ENCODE peak calls at places on chromosomes 12 and 14, in ten cellular contexts. One of them, this sample, is unnamed.

GRCh38 chr14:92603309-92604257 is 90.0 kb downstream of the RIN3 start:
- DNase-seq in NCI-H345: peak
- DNase-seq in neuronal stem cell: peak
- DNase-seq in cardiac fibroblast: peak
- DNase-seq in stimulated activated CD8-positive, alpha-beta memory T cell treated with anti-CD3 and anti-CD28 coated beads, Interleukin-7, amount 100 ng/mL, for 1 hour: peak
- DNase-seq in SIG-M5: no peak
- DNase-seq in LHCN-M2: peak
- DNase-seq in activated CD4-positive, alpha-beta T cell treated with anti-CD3 and anti-CD28 coated beads, Interleukin-2, amount 50 U/mL, for 1 hour: peak
- DNase-seq in hypothalamus: peak
- DNase-seq in NCI-H1092 treated with DMSO at 0.1 percent for 48 hours: peak
- DNase-seq in this sample: peak

GRCh38 chr14:55398679-55399078 is 13.0 kb downstream of the ATG14 start:
- DNase-seq in NCI-H345: no peak
- DNase-seq in cardiac fibroblast: peak
- DNase-seq in NCI-H1092 treated with DMSO at 0.1 percent for 48 hours: no peak
- DNase-seq in stimulated activated CD8-positive, alpha-beta memory T cell treated with anti-CD3 and anti-CD28 coated beads, Interleukin-7, amount 100 ng/mL, for 1 hour: no peak
- DNase-seq in activated CD4-positive, alpha-beta T cell treated with anti-CD3 and anti-CD28 coated beads, Interleukin-2, amount 50 U/mL, for 1 hour: no peak
- DNase-seq in SIG-M5: no peak
- DNase-seq in LHCN-M2: peak
- DNase-seq in hypothalamus: no peak
- DNase-seq in neuronal stem cell: no peak
- DNase-seq in this sample: no peak

GRCh38 chr12:87871061-87871460 is 158.1 kb downstream of the C12orf50 start:
- DNase-seq in activated CD4-positive, alpha-beta T cell treated with anti-CD3 and anti-CD28 coated beads, Interleukin-2, amount 50 U/mL, for 1 hour: no peak
- DNase-seq in LHCN-M2: no peak
- DNase-seq in NCI-H1092 treated with DMSO at 0.1 percent for 48 hours: no peak
- DNase-seq in hypothalamus: no peak
- DNase-seq in NCI-H345: no peak
- DNase-seq in neuronal stem cell: no peak
- DNase-seq in cardiac fibroblast: no peak
- DNase-seq in stimulated activated CD8-positive, alpha-beta memory T cell treated with anti-CD3 and anti-CD28 coated beads, Interleukin-7, amount 100 ng/mL, for 1 hour: no peak
- DNase-seq in SIG-M5: no peak
- DNase-seq in this sample: peak

GRCh38 chr12:113934946-113935345 is 31.2 kb downstream of the RBM19 start:
- DNase-seq in activated CD4-positive, alpha-beta T cell treated with anti-CD3 and anti-CD28 coated beads, Interleukin-2, amount 50 U/mL, for 1 hour: no peak
- DNase-seq in SIG-M5: no peak
- DNase-seq in LHCN-M2: no peak
- DNase-seq in cardiac fibroblast: no peak
- DNase-seq in NCI-H1092 treated with DMSO at 0.1 percent for 48 hours: no peak
- DNase-seq in NCI-H345: no peak
- DNase-seq in neuronal stem cell: no peak
- DNase-seq in hypothalamus: no peak
- DNase-seq in stimulated activated CD8-positive, alpha-beta memory T cell treated with anti-CD3 and anti-CD28 coated beads, Interleukin-7, amount 100 ng/mL, for 1 hour: no peak
- DNase-seq in this sample: no peak

GRCh38 chr12:131950182-131950913 is 606 bp downstream of the EP400 start:
- DNase-seq in stimulated activated CD8-positive, alpha-beta memory T cell treated with anti-CD3 and anti-CD28 coated beads, Interleukin-7, amount 100 ng/mL, for 1 hour: peak
- DNase-seq in hypothalamus: no peak
- DNase-seq in SIG-M5: no peak
- DNase-seq in neuronal stem cell: no peak
- DNase-seq in cardiac fibroblast: no peak
- DNase-seq in activated CD4-positive, alpha-beta T cell treated with anti-CD3 and anti-CD28 coated beads, Interleukin-2, amount 50 U/mL, for 1 hour: no peak
- DNase-seq in NCI-H1092 treated with DMSO at 0.1 percent for 48 hours: peak
- DNase-seq in NCI-H345: peak
- DNase-seq in LHCN-M2: no peak
- DNase-seq in this sample: no peak

GRCh38 chr14:63011609-63012008 is 33.6 kb downstream of the KCNH5 start:
- DNase-seq in activated CD4-positive, alpha-beta T cell treated with anti-CD3 and anti-CD28 coated beads, Interleukin-2, amount 50 U/mL, for 1 hour: no peak
- DNase-seq in NCI-H345: no peak
- DNase-seq in neuronal stem cell: no peak
- DNase-seq in hypothalamus: no peak
- DNase-seq in cardiac fibroblast: no peak
- DNase-seq in NCI-H1092 treated with DMSO at 0.1 percent for 48 hours: no peak
- DNase-seq in SIG-M5: no peak
- DNase-seq in LHCN-M2: no peak
- DNase-seq in stimulated activated CD8-positive, alpha-beta memory T cell treated with anti-CD3 and anti-CD28 coated beads, Interleukin-7, amount 100 ng/mL, for 1 hour: no peak
- DNase-seq in this sample: no peak

GRCh38 chr12:5716221-5716620 is 228.8 kb downstream of the ANO2 start:
- DNase-seq in NCI-H1092 treated with DMSO at 0.1 percent for 48 hours: no peak
- DNase-seq in activated CD4-positive, alpha-beta T cell treated with anti-CD3 and anti-CD28 coated beads, Interleukin-2, amount 50 U/mL, for 1 hour: no peak
- DNase-seq in hypothalamus: no peak
- DNase-seq in SIG-M5: no peak
- DNase-seq in LHCN-M2: no peak
- DNase-seq in stimulated activated CD8-positive, alpha-beta memory T cell treated with anti-CD3 and anti-CD28 coated beads, Interleukin-7, amount 100 ng/mL, for 1 hour: no peak
- DNase-seq in neuronal stem cell: no peak
- DNase-seq in cardiac fibroblast: no peak
- DNase-seq in NCI-H345: no peak
- DNase-seq in this sample: no peak

GRCh38 chr12:5442251-5443006 is 10.5 kb downstream of the NTF3 start:
- DNase-seq in NCI-H345: peak
- DNase-seq in activated CD4-positive, alpha-beta T cell treated with anti-CD3 and anti-CD28 coated beads, Interleukin-2, amount 50 U/mL, for 1 hour: no peak
- DNase-seq in neuronal stem cell: peak
- DNase-seq in stimulated activated CD8-positive, alpha-beta memory T cell treated with anti-CD3 and anti-CD28 coated beads, Interleukin-7, amount 100 ng/mL, for 1 hour: no peak
- DNase-seq in LHCN-M2: peak
- DNase-seq in cardiac fibroblast: peak
- DNase-seq in NCI-H1092 treated with DMSO at 0.1 percent for 48 hours: peak
- DNase-seq in hypothalamus: no peak
- DNase-seq in SIG-M5: no peak
- DNase-seq in this sample: peak

GRCh38 chr14:39060818-39061437 is 42.1 kb downstream of the SEC23A start:
- DNase-seq in LHCN-M2: no peak
- DNase-seq in SIG-M5: no peak
- DNase-seq in NCI-H345: no peak
- DNase-seq in cardiac fibroblast: no peak
- DNase-seq in neuronal stem cell: no peak
- DNase-seq in NCI-H1092 treated with DMSO at 0.1 percent for 48 hours: no peak
- DNase-seq in activated CD4-positive, alpha-beta T cell treated with anti-CD3 and anti-CD28 coated beads, Interleukin-2, amount 50 U/mL, for 1 hour: no peak
- DNase-seq in hypothalamus: no peak
- DNase-seq in stimulated activated CD8-positive, alpha-beta memory T cell treated with anti-CD3 and anti-CD28 coated beads, Interleukin-7, amount 100 ng/mL, for 1 hour: no peak
- DNase-seq in this sample: no peak

GRCh38 chr14:22837059-22837749 is 819 bp downstream of the MMP14 start:
- DNase-seq in stimulated activated CD8-positive, alpha-beta memory T cell treated with anti-CD3 and anti-CD28 coated beads, Interleukin-7, amount 100 ng/mL, for 1 hour: no peak
- DNase-seq in SIG-M5: no peak
- DNase-seq in LHCN-M2: peak
- DNase-seq in NCI-H1092 treated with DMSO at 0.1 percent for 48 hours: no peak
- DNase-seq in hypothalamus: peak
- DNase-seq in cardiac fibroblast: peak
- DNase-seq in neuronal stem cell: no peak
- DNase-seq in activated CD4-positive, alpha-beta T cell treated with anti-CD3 and anti-CD28 coated beads, Interleukin-2, amount 50 U/mL, for 1 hour: no peak
- DNase-seq in NCI-H345: no peak
- DNase-seq in this sample: no peak

GRCh38 chr14:67940894-67941455 is 121.4 kb downstream of the RAD51B start:
- DNase-seq in LHCN-M2: peak
- DNase-seq in cardiac fibroblast: peak
- DNase-seq in activated CD4-positive, alpha-beta T cell treated with anti-CD3 and anti-CD28 coated beads, Interleukin-2, amount 50 U/mL, for 1 hour: no peak
- DNase-seq in NCI-H1092 treated with DMSO at 0.1 percent for 48 hours: peak
- DNase-seq in SIG-M5: no peak
- DNase-seq in NCI-H345: no peak
- DNase-seq in stimulated activated CD8-positive, alpha-beta memory T cell treated with anti-CD3 and anti-CD28 coated beads, Interleukin-7, amount 100 ng/mL, for 1 hour: no peak
- DNase-seq in hypothalamus: peak
- DNase-seq in neuronal stem cell: peak
- DNase-seq in this sample: peak

GRCh38 chr12:54265364-54265812 is 14.5 kb downstream of the CBX5 start:
- DNase-seq in cardiac fibroblast: no peak
- DNase-seq in LHCN-M2: no peak
- DNase-seq in NCI-H1092 treated with DMSO at 0.1 percent for 48 hours: no peak
- DNase-seq in NCI-H345: no peak
- DNase-seq in activated CD4-positive, alpha-beta T cell treated with anti-CD3 and anti-CD28 coated beads, Interleukin-2, amount 50 U/mL, for 1 hour: no peak
- DNase-seq in stimulated activated CD8-positive, alpha-beta memory T cell treated with anti-CD3 and anti-CD28 coated beads, Interleukin-7, amount 100 ng/mL, for 1 hour: no peak
- DNase-seq in hypothalamus: no peak
- DNase-seq in neuronal stem cell: no peak
- DNase-seq in SIG-M5: no peak
- DNase-seq in this sample: no peak

GRCh38 chr12:5503774-5504173 is 71.9 kb downstream of the NTF3 start:
- DNase-seq in LHCN-M2: no peak
- DNase-seq in neuronal stem cell: no peak
- DNase-seq in NCI-H345: peak
- DNase-seq in stimulated activated CD8-positive, alpha-beta memory T cell treated with anti-CD3 and anti-CD28 coated beads, Interleukin-7, amount 100 ng/mL, for 1 hour: no peak
- DNase-seq in SIG-M5: no peak
- DNase-seq in cardiac fibroblast: no peak
- DNase-seq in hypothalamus: no peak
- DNase-seq in activated CD4-positive, alpha-beta T cell treated with anti-CD3 and anti-CD28 coated beads, Interleukin-2, amount 50 U/mL, for 1 hour: no peak
- DNase-seq in NCI-H1092 treated with DMSO at 0.1 percent for 48 hours: no peak
- DNase-seq in this sample: no peak

GRCh38 chr14:81164167-81164774 is 56.5 kb downstream of the GTF2A1 start:
- DNase-seq in stimulated activated CD8-positive, alpha-beta memory T cell treated with anti-CD3 and anti-CD28 coated beads, Interleukin-7, amount 100 ng/mL, for 1 hour: no peak
- DNase-seq in activated CD4-positive, alpha-beta T cell treated with anti-CD3 and anti-CD28 coated beads, Interleukin-2, amount 50 U/mL, for 1 hour: peak
- DNase-seq in NCI-H345: peak
- DNase-seq in cardiac fibroblast: peak
- DNase-seq in SIG-M5: no peak
- DNase-seq in LHCN-M2: peak
- DNase-seq in NCI-H1092 treated with DMSO at 0.1 percent for 48 hours: peak
- DNase-seq in neuronal stem cell: peak
- DNase-seq in hypothalamus: peak
- DNase-seq in this sample: peak

GRCh38 chr12:4477133-4477532 is 31.5 kb upstream of the FGF6 start:
- DNase-seq in NCI-H1092 treated with DMSO at 0.1 percent for 48 hours: no peak
- DNase-seq in LHCN-M2: peak
- DNase-seq in activated CD4-positive, alpha-beta T cell treated with anti-CD3 and anti-CD28 coated beads, Interleukin-2, amount 50 U/mL, for 1 hour: no peak
- DNase-seq in SIG-M5: peak
- DNase-seq in NCI-H345: no peak
- DNase-seq in stimulated activated CD8-positive, alpha-beta memory T cell treated with anti-CD3 and anti-CD28 coated beads, Interleukin-7, amount 100 ng/mL, for 1 hour: no peak
- DNase-seq in neuronal stem cell: no peak
- DNase-seq in hypothalamus: no peak
- DNase-seq in cardiac fibroblast: no peak
- DNase-seq in this sample: no peak